ENCODE peak calls at places on chromosomes 4 and X, in five cellular contexts. One of them, this sample, is unnamed.

GRCh38 chrX:129925305-129926092 is 19.5 kb downstream of the UTP14A start:
- DNase-seq in ovary: peak; percentile 79
- DNase-seq in lower leg skin: peak; percentile 49
- DNase-seq in stomach: peak; percentile 69
- DNase-seq in GM13977: peak; percentile 58
- DNase-seq in this sample: peak; percentile 30

GRCh38 chr4:85153221-85153620 is 186.7 kb upstream of the WDFY3 start:
- DNase-seq in ovary: no peak
- DNase-seq in lower leg skin: no peak
- DNase-seq in stomach: no peak
- DNase-seq in GM13977: no peak
- DNase-seq in this sample: no peak

GRCh38 chr4:28973591-28974350 is 1746.4 kb upstream of the PCDH7 start:
- DNase-seq in ovary: no peak
- DNase-seq in lower leg skin: no peak
- DNase-seq in stomach: no peak
- DNase-seq in GM13977: no peak
- DNase-seq in this sample: no peak

GRCh38 chr4:189202869-189203271 is 737.8 kb upstream of the FRG1 start:
- DNase-seq in ovary: no peak
- DNase-seq in lower leg skin: no peak
- DNase-seq in stomach: no peak
- DNase-seq in GM13977: no peak
- DNase-seq in this sample: no peak

GRCh38 chr4:4677825-4678522 is 136.1 kb upstream of the STX18 start:
- DNase-seq in ovary: peak; percentile 37
- DNase-seq in lower leg skin: peak; percentile 26
- DNase-seq in stomach: no peak
- DNase-seq in GM13977: no peak
- DNase-seq in this sample: no peak

GRCh38 chrX:108131471-108131870 is 39.9 kb downstream of the ATG4A start:
- DNase-seq in ovary: no peak
- DNase-seq in lower leg skin: no peak
- DNase-seq in stomach: no peak
- DNase-seq in GM13977: no peak
- DNase-seq in this sample: no peak

GRCh38 chrX:18709833-18710232 is 2.4 kb downstream of the PPEF1 start:
- DNase-seq in ovary: no peak
- DNase-seq in lower leg skin: no peak
- DNase-seq in stomach: no peak
- DNase-seq in GM13977: no peak
- DNase-seq in this sample: no peak

GRCh38 chr4:6992728-6993655 is 50.2 kb upstream of the TADA2B start:
- DNase-seq in ovary: no peak
- DNase-seq in lower leg skin: no peak
- DNase-seq in stomach: peak; percentile 48
- DNase-seq in GM13977: no peak
- DNase-seq in this sample: no peak

GRCh38 chr4:39442910-39443480 is 15.7 kb downstream of the RPL9 start:
- DNase-seq in ovary: no peak
- DNase-seq in lower leg skin: no peak
- DNase-seq in stomach: no peak
- DNase-seq in GM13977: no peak
- DNase-seq in this sample: no peak

DNA sequence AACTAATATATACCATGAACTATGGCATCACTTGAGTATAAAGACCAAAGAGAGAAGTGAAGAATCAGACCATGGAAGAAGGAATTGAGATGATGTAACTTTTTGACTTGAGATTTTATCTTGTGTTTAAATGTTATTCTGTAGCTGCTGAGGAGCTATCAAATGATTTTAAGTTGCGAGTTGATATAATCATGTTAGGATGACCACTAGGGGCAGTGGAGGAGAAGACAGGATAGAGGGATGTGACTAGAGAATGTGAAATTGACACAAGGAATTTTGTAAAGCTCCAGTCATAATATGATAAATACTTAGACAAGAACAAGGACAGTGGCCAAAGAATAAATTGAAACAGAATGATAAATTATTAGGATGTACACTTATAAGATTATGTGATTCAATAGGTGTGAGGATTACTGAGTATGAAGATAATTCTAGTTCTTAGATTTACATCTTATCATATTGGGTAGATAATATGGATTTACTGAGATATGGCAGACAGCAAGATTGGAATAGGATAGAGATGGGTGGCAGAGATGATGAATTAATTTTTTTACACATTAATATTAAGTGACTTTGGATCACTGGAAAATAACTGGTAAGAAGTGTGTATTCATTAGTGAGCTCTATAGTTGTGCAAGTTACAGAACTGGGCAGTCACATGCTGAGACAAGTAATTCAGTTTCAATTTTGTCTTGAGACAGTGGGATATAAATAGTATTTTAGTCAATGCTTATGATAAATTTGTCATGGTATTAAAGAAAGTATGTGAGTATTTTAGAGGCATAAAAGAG is 816.0 kb upstream of the PCDH10 start:
- DNase-seq in ovary: no peak
- DNase-seq in lower leg skin: no peak
- DNase-seq in stomach: no peak
- DNase-seq in GM13977: no peak
- DNase-seq in this sample: no peak
- TF ChIP-seq CTCF in ovary: no peak
- TF ChIP-seq CTCF in lower leg skin: no peak
- TF ChIP-seq CTCF in stomach: no peak
- TF ChIP-seq CTCF in GM13977: no peak
- TF ChIP-seq CTCF in this sample: no peak

DNA sequence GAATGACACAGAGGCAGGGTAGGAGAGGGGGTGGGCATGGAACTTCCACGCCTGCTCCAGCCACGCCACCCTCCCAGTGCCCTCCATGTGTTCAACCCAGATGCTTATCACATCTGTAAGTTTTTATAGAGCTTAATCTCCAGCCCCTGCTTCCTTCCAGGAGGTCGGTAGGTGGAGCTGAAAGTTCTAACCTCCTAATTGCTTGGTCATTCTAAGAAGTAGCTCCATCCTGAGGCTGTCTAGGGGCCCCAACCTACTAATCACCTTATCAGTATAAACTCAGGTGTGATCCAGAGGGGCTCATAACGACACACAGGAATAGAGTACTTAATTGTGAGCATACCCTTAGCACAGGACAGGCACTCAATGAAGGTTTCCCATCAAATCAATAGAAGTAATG is 18.3 kb downstream of the QDPR start:
- DNase-seq in ovary: no peak
- DNase-seq in lower leg skin: no peak
- DNase-seq in stomach: no peak
- DNase-seq in GM13977: no peak
- DNase-seq in this sample: no peak
- TF ChIP-seq CTCF in ovary: no peak
- TF ChIP-seq CTCF in lower leg skin: no peak
- TF ChIP-seq CTCF in stomach: no peak
- TF ChIP-seq CTCF in GM13977: no peak
- TF ChIP-seq CTCF in this sample: no peak

GRCh38 chr4:97548186-97548585 is 595.1 kb downstream of the STPG2 start:
- DNase-seq in ovary: no peak
- DNase-seq in lower leg skin: no peak
- DNase-seq in stomach: no peak
- DNase-seq in GM13977: peak; percentile 5
- DNase-seq in this sample: no peak

DNA sequence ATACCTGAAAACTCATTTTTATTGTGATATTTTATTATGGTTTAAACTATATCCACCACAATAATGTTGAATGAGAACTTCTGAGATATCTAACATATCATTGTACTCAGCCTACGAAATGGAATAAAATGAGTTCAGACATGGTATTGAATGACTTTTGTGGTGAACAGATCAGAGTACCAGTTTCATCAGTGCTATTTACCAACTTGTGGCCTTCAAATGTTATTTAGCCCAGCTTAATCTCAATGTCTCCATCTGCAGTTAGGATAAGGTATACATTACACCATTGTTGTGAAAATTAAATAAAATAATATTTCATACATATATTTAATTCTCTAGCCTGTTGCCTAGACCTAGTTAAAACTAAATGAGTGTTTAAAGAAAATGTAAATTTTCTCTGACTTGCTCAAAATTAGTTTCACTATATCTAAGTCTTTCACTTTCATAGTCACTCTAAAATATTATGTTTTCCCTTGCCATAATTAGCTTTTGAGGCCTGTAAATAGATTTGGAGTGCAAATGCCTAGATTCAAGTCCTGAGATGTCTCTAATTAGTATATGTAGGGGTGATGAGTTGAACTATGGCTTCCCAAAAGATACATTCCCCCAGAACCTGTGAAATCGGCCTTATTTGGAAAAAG is 594.2 kb downstream of the STPG2 start:
- DNase-seq in ovary: no peak
- DNase-seq in lower leg skin: no peak
- DNase-seq in stomach: no peak
- DNase-seq in GM13977: no peak
- DNase-seq in this sample: no peak
- TF ChIP-seq CTCF in ovary: no peak
- TF ChIP-seq CTCF in lower leg skin: no peak
- TF ChIP-seq CTCF in stomach: no peak
- TF ChIP-seq CTCF in GM13977: no peak
- TF ChIP-seq CTCF in this sample: no peak

GRCh38 chrX:40158036-40158706 is 60.4 kb upstream of the BCOR start:
- DNase-seq in ovary: peak; percentile 48
- DNase-seq in lower leg skin: no peak
- DNase-seq in stomach: no peak
- DNase-seq in GM13977: peak; percentile 82
- DNase-seq in this sample: no peak
- TF ChIP-seq CTCF in ovary: peak; percentile 75
- TF ChIP-seq CTCF in lower leg skin: no peak
- TF ChIP-seq CTCF in stomach: peak; percentile 52
- TF ChIP-seq CTCF in GM13977: peak; percentile 54
- TF ChIP-seq CTCF in this sample: no peak

GRCh38 chr4:87849612-87850011 is 16.8 kb downstream of the MEPE start:
- DNase-seq in ovary: no peak
- DNase-seq in lower leg skin: no peak
- DNase-seq in stomach: no peak
- DNase-seq in GM13977: no peak
- DNase-seq in this sample: no peak
- TF ChIP-seq CTCF in ovary: no peak
- TF ChIP-seq CTCF in lower leg skin: no peak
- TF ChIP-seq CTCF in stomach: no peak
- TF ChIP-seq CTCF in GM13977: no peak
- TF ChIP-seq CTCF in this sample: no peak

DNA sequence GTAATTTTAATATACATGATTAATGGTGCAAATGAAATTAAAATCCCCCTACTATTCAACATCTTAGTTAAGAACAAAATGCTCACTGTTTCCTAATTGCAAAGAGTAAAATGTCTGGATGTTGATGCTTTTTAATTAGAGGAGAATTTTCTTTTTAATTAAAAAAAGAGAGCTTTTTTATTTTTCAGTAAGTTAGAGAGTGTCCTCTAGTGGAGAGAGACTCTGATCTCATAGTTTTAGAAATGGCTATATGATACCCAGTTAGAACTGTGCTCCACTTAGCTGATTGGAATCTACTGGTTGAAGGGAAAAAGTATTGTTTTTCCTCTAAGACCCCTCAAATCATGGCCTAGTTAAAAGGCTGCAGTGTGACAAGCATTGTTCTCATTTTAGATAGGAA is 312.0 kb upstream of the MAGEB2 start:
- DNase-seq in ovary: no peak
- DNase-seq in lower leg skin: no peak
- DNase-seq in stomach: no peak
- DNase-seq in GM13977: no peak
- DNase-seq in this sample: no peak
- TF ChIP-seq CTCF in ovary: no peak
- TF ChIP-seq CTCF in lower leg skin: no peak
- TF ChIP-seq CTCF in stomach: no peak
- TF ChIP-seq CTCF in GM13977: peak; percentile 19
- TF ChIP-seq CTCF in this sample: no peak

This sample was measured in activated B cell treated with CpG ODN at 0.5 μM for 24 hours.